ENCODE peak calls at places on chromosomes 6 and 20, in six cellular contexts. One of them, this sample, is unnamed.

GRCh38 chr20:58981564-58982364 is 708 bp downstream of the NELFCD start:
- DNase-seq in GM06990: no peak
- DNase-seq in tibial artery: no peak
- DNase-seq in coronary artery: peak
- DNase-seq in adrenal gland: no peak
- DNase-seq in endodermal cell: peak
- DNase-seq in this sample: no peak

GRCh38 chr6:150072201-150072600 is 3.3 kb upstream of the ULBP3 start:
- DNase-seq in endodermal cell: peak
- DNase-seq in adrenal gland: peak
- DNase-seq in GM06990: no peak
- DNase-seq in tibial artery: peak
- DNase-seq in coronary artery: peak
- DNase-seq in this sample: no peak

GRCh38 chr6:37029249-37029959 is 23.9 kb downstream of the FGD2 start:
- DNase-seq in GM06990: no peak
- DNase-seq in endodermal cell: peak
- DNase-seq in tibial artery: peak
- DNase-seq in adrenal gland: peak
- DNase-seq in coronary artery: no peak
- DNase-seq in this sample: peak

GRCh38 chr6:157879873-157880254 is 56.8 kb downstream of the SNX9 start:
- DNase-seq in endodermal cell: no peak
- DNase-seq in coronary artery: no peak
- DNase-seq in GM06990: no peak
- DNase-seq in tibial artery: no peak
- DNase-seq in adrenal gland: no peak
- DNase-seq in this sample: no peak

GRCh38 chr6:30171677-30172471 is 8.5 kb downstream of the TRIM15 start:
- DNase-seq in endodermal cell: peak
- DNase-seq in coronary artery: no peak
- DNase-seq in GM06990: no peak
- DNase-seq in adrenal gland: no peak
- DNase-seq in tibial artery: no peak
- DNase-seq in this sample: no peak

GRCh38 chr20:4087923-4088322 is 72.6 kb upstream of the RNF24 start:
- DNase-seq in tibial artery: no peak
- DNase-seq in GM06990: no peak
- DNase-seq in endodermal cell: no peak
- DNase-seq in coronary artery: no peak
- DNase-seq in adrenal gland: peak
- DNase-seq in this sample: no peak

GRCh38 chr20:45933231-45934045 is 1.0 kb upstream of the PCIF1 start:
- DNase-seq in adrenal gland: peak
- DNase-seq in coronary artery: no peak
- DNase-seq in endodermal cell: peak
- DNase-seq in tibial artery: peak
- DNase-seq in GM06990: peak
- DNase-seq in this sample: peak

GRCh38 chr20:58344741-58345140 is 35.2 kb downstream of the RAB22A start:
- DNase-seq in GM06990: no peak
- DNase-seq in coronary artery: no peak
- DNase-seq in endodermal cell: no peak
- DNase-seq in adrenal gland: no peak
- DNase-seq in tibial artery: no peak
- DNase-seq in this sample: no peak

GRCh38 chr6:14861491-14861943 is 384.4 kb upstream of the JARID2 start:
- DNase-seq in coronary artery: no peak
- DNase-seq in adrenal gland: no peak
- DNase-seq in tibial artery: no peak
- DNase-seq in GM06990: no peak
- DNase-seq in endodermal cell: peak
- DNase-seq in this sample: no peak

GRCh38 chr6:45377555-45378323 is at the start of gene SUPT3H:
- DNase-seq in coronary artery: peak
- DNase-seq in tibial artery: peak
- DNase-seq in endodermal cell: peak
- DNase-seq in adrenal gland: peak
- DNase-seq in GM06990: peak
- DNase-seq in this sample: peak
- TF ChIP-seq CTCF in coronary artery: no peak
- TF ChIP-seq CTCF in tibial artery: peak
- TF ChIP-seq CTCF in endodermal cell: peak
- TF ChIP-seq CTCF in adrenal gland: no peak
- TF ChIP-seq CTCF in GM06990: peak
- TF ChIP-seq CTCF in this sample: peak

DNA sequence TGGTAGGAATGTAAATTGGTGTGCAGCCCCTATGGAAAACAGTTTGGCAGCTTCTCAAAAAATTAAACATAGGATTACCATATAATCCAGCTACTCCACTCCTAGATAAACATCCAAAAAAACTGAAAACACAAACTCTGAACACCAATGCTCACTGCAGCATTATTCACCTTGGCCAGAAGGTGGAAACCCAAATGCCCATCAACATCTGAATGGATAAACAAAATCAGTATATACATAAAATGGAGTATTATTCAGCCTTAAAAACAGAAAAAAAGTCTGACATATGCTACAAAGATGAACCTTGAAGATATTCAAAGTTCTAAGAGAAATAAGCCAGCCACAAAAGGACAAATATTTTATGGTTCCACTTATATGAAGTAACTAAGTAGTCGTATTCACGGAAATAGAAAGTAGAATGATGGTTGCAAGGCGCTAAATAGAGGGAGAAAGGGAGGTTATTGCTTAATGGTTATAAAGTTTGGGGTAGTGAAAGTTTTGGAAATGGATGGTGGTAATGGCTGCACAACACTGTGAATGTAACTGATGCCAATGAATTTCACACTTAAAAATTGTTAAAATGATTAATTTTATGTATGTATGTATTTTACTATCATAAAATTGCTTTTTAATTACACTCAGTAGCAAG is 4.0 kb downstream of the PHF10 start:
- DNase-seq in adrenal gland: no peak
- DNase-seq in coronary artery: no peak
- DNase-seq in tibial artery: no peak
- DNase-seq in GM06990: no peak
- DNase-seq in endodermal cell: no peak
- DNase-seq in this sample: no peak
- TF ChIP-seq CTCF in adrenal gland: no peak
- TF ChIP-seq CTCF in coronary artery: no peak
- TF ChIP-seq CTCF in tibial artery: no peak
- TF ChIP-seq CTCF in GM06990: peak
- TF ChIP-seq CTCF in endodermal cell: peak
- TF ChIP-seq CTCF in this sample: no peak

GRCh38 chr6:152135755-152136448 is 328.4 kb downstream of the ESR1 start:
- DNase-seq in adrenal gland: no peak
- DNase-seq in coronary artery: no peak
- DNase-seq in endodermal cell: no peak
- DNase-seq in GM06990: no peak
- DNase-seq in tibial artery: no peak
- DNase-seq in this sample: no peak
- TF ChIP-seq CTCF in adrenal gland: no peak
- TF ChIP-seq CTCF in coronary artery: no peak
- TF ChIP-seq CTCF in endodermal cell: no peak
- TF ChIP-seq CTCF in GM06990: no peak
- TF ChIP-seq CTCF in tibial artery: no peak
- TF ChIP-seq CTCF in this sample: no peak

GRCh38 chr6:28895131-28895812 is 28.5 kb downstream of the TRIM27 start:
- DNase-seq in endodermal cell: peak
- DNase-seq in coronary artery: peak
- DNase-seq in GM06990: peak
- DNase-seq in tibial artery: peak
- DNase-seq in adrenal gland: peak
- DNase-seq in this sample: peak

GRCh38 chr6:28898710-28898965 is 25.1 kb downstream of the TRIM27 start:
- DNase-seq in endodermal cell: no peak
- DNase-seq in coronary artery: no peak
- DNase-seq in tibial artery: no peak
- DNase-seq in GM06990: no peak
- DNase-seq in adrenal gland: no peak
- DNase-seq in this sample: no peak

GRCh38 chr6:28893172-28893799 is 30.5 kb downstream of the TRIM27 start:
- DNase-seq in coronary artery: no peak
- DNase-seq in tibial artery: no peak
- DNase-seq in GM06990: no peak
- DNase-seq in endodermal cell: no peak
- DNase-seq in adrenal gland: no peak
- DNase-seq in this sample: no peak

GRCh38 chr6:28900577-28901266 is 23.1 kb downstream of the TRIM27 start:
- DNase-seq in coronary artery: no peak
- DNase-seq in adrenal gland: no peak
- DNase-seq in tibial artery: no peak
- DNase-seq in GM06990: no peak
- DNase-seq in endodermal cell: no peak
- DNase-seq in this sample: no peak

DNA sequence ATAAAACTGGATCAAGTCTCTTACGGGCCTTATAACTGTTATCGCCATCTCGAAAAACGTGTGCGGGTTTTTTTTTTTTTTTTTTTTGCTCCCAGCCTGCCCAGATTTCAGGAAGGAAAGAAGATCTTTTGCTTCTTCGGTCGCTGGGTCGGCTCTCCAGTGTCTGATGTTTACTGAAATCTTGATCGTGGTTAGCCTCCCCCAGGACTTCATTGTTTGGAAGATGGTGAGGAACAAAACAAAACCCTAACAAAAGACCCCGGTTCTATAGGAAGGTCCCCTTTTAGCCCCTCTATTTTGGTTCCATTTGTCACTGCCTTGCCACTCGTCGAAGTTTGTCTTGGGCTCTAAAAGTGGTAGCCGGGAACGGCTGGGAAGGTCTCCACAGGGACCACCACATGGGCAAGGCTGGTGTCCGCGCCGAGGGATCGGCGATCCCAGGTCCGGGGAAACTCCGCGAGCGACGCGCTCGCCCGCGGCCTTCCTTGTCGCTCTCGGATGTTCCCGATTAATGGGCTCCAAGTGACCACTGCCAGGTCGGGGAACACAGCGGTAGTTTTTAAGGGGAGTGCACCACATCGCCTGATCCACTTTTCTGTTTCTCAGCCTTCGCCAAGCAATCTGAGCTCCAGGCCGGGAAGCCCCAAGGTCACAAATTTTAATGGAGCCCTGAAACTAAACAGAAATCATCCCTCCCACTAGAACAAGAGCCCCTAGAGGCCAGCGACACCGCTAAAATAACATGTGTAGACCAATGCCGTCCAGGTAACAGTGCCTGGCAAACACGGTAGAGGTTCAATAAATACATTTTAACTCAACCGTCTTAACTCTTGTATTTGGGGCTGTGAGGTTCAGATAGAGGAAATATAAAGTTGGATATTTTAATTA is 27.0 kb downstream of the TRIM27 start:
- DNase-seq in tibial artery: peak
- DNase-seq in GM06990: peak
- DNase-seq in endodermal cell: peak
- DNase-seq in coronary artery: peak
- DNase-seq in adrenal gland: peak
- DNase-seq in this sample: peak
- TF ChIP-seq CTCF in tibial artery: peak
- TF ChIP-seq CTCF in GM06990: peak
- TF ChIP-seq CTCF in endodermal cell: peak
- TF ChIP-seq CTCF in coronary artery: no peak
- TF ChIP-seq CTCF in adrenal gland: peak
- TF ChIP-seq CTCF in this sample: peak

GRCh38 chr6:7721654-7722053 is 4.2 kb upstream of the BMP6 start:
- DNase-seq in endodermal cell: no peak
- DNase-seq in GM06990: no peak
- DNase-seq in adrenal gland: no peak
- DNase-seq in tibial artery: no peak
- DNase-seq in coronary artery: no peak
- DNase-seq in this sample: peak
- TF ChIP-seq CTCF in endodermal cell: no peak
- TF ChIP-seq CTCF in GM06990: peak
- TF ChIP-seq CTCF in adrenal gland: peak
- TF ChIP-seq CTCF in tibial artery: peak
- TF ChIP-seq CTCF in coronary artery: no peak
- TF ChIP-seq CTCF in this sample: peak

DNA sequence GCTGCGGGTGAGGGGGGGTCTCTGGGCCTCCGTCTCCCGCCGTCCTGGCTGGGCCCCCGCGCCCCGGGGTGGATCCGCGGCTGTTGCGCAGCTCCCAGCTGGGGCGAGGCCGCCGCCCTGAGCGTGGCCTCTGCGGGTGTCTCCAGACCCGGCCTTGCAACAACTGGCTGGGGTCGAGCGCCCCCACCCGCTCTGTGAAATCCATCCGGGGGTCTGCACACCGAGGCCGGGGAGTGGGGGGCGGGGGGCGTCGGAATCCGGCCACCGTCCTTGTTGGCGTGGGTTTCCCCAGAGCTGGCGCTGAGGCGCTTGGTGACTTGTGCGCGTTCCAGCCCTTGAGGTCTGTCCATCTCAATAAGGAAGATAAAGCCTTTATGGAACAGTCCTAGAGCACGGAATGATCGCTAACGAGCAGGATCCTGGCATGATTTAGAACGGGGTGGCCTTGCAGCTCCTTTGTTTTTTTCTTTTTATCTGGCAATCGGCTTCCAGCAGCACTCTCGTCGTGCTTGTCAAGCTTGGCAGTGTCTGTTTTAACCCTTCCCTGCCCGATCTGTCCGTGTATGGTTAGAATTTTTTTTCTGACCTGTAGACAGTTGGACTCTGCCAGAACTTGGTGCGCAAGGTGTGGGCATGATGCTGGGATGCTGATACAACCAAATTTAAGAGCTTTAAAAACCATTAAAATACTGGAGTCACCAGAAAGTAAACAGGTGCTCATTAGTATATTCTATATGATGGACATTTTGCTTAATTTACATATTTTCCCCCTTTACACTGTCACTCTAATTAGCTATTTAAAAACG is 675 bp downstream of the DSTN start:
- DNase-seq in adrenal gland: peak
- DNase-seq in tibial artery: peak
- DNase-seq in GM06990: no peak
- DNase-seq in coronary artery: peak
- DNase-seq in endodermal cell: peak
- DNase-seq in this sample: peak
- TF ChIP-seq CTCF in adrenal gland: no peak
- TF ChIP-seq CTCF in tibial artery: no peak
- TF ChIP-seq CTCF in GM06990: peak
- TF ChIP-seq CTCF in coronary artery: no peak
- TF ChIP-seq CTCF in endodermal cell: no peak
- TF ChIP-seq CTCF in this sample: peak

DNA sequence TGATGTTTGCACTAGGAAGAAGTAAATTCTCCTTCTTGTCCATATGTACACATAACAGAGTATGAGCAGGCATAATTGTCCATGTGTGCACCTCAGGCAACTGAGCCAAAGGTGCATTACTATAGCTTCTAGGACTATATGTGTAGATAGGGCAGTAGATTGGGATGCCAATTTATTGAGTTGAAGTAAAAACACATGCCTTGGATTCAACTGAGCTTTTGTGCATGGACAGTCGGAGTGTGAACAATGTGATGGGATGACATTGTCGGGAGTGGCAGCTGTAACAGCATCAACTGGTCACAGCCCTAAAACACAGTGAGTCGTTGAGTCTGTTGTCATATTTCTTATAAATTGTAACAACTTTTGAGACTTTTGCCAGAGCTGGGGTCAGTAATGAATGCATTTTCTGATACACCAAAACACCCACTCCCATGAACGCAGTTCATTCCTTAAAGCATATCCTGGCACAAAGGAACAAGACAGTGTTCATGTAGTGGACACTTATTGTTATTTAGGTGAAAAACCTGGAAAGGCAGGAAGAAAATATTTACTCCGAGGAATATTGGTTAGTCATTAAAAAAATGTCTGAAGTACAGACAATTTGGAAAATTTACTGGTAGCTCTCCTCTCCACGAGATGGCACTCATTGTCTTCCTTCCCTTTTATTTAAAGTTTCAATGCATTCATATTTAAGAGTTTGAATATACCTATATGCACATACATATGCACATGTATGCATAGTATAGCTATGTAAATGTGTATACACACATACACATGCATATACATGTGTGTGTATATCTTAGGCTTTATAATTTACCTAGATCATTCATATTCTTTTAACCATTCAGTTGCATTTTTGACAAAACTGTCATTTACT is 302.0 kb upstream of the STXBP5 start:
- DNase-seq in coronary artery: no peak
- DNase-seq in endodermal cell: no peak
- DNase-seq in GM06990: no peak
- DNase-seq in tibial artery: no peak
- DNase-seq in adrenal gland: no peak
- DNase-seq in this sample: no peak
- TF ChIP-seq CTCF in coronary artery: no peak
- TF ChIP-seq CTCF in endodermal cell: no peak
- TF ChIP-seq CTCF in GM06990: no peak
- TF ChIP-seq CTCF in tibial artery: no peak
- TF ChIP-seq CTCF in adrenal gland: no peak
- TF ChIP-seq CTCF in this sample: peak